ENCODE peak calls at places on chromosome 21, in five cellular contexts. X, O, N, L and Z are unnamed samples. For H3K9me3, the result is how much of the 10 kb centered on the place peaks cover.

GRCh38 chr21:32411366-32412161 is 942 bp upstream of the EVA1C start:
- DNase-seq in X (no peak), O (peak), L (peak), N (no peak), Z (peak)

GRCh38 chr21:17045214-17045835 is 467.5 kb upstream of the CXADR start:
- DNase-seq in X (no peak), L (no peak), N (no peak), O (no peak), Z (no peak)

GRCh38 chr21:16124397-16125130 is 394.8 kb downstream of the USP25 start:
- DNase-seq in O (no peak), L (no peak), X (no peak), N (no peak), Z (peak)

GRCh38 chr21:43965911-43966585 is 46.1 kb upstream of the TRAPPC10 start:
- DNase-seq in L (no peak), N (no peak), O (no peak), X (no peak), Z (no peak)

GRCh38 chr21:35191128-35191527 is 142.0 kb upstream of the RUNX1 start:
- DNase-seq in O (no peak), L (no peak), N (no peak), X (no peak), Z (no peak)

GRCh38 chr21:31173881-31174555 is 135.7 kb upstream of the KRTAP19-8 start:
- DNase-seq in N (no peak), L (no peak), X (no peak), O (no peak), Z (no peak)

GRCh38 chr21:31710586-31710985 is 21.3 kb downstream of the SCAF4 start:
- DNase-seq in O (no peak), N (no peak), X (no peak), L (no peak), Z (peak)

GRCh38 chr21:40546657-40547056 is 300.3 kb downstream of the DSCAM start:
- DNase-seq in X (no peak), N (no peak), O (no peak), L (no peak), Z (no peak)

GRCh38 chr21:31630062-31630711 is 29.3 kb upstream of the SOD1 start:
- DNase-seq in N (peak), L (no peak), X (no peak), O (peak), Z (no peak)

GRCh38 chr21:42195378-42196031 is 23.4 kb upstream of the ABCG1 start:
- DNase-seq in L (no peak), N (no peak), O (peak), X (no peak), Z (no peak)

GRCh38 chr21:38819719-38820147 is 14.0 kb downstream of the ETS2 start:
- DNase-seq in O (no peak), N (peak), L (no peak), X (peak), Z (peak)

GRCh38 chr21:42847051-42847707 is 32.2 kb downstream of the WDR4 start:
- DNase-seq in O (peak), N (no peak), X (peak), L (no peak), Z (peak)

GRCh38 chr21:35206141-35207125 is 157.3 kb upstream of the RUNX1 start:
- DNase-seq in L (no peak), X (peak), N (no peak), O (peak), Z (no peak)

GRCh38 chr21:43585924-43586411 is 73.3 kb downstream of the HSF2BP start:
- DNase-seq in L (no peak), N (peak), X (peak), O (no peak), Z (peak)

GRCh38 chr21:38544681-38545080 is 46.4 kb upstream of the ERG start:
- DNase-seq in N (no peak), L (no peak), O (no peak), X (no peak), Z (peak)

GRCh38 chr21:31236528-31236927 is 107.5 kb downstream of the TIAM1 start:
- DNase-seq in N (no peak), X (no peak), O (no peak), L (no peak), Z (no peak)

GRCh38 chr21:44370771-44371410 is 17.5 kb downstream of the TRPM2 start:
- DNase-seq in X (no peak), L (no peak), O (peak), N (no peak), Z (peak)

GRCh38 chr21:35249636-35250035 is 200.5 kb upstream of the RUNX1 start:
- DNase-seq in O (no peak), X (no peak), L (no peak), N (no peak), Z (no peak)

GRCh38 chr21:41926068-41926806 is 27.6 kb downstream of the C2CD2 start:
- DNase-seq in O (no peak), L (no peak), N (no peak), X (peak), Z (peak)

GRCh38 chr21:44019568-44019958 is 7.5 kb downstream of the TRAPPC10 start:
- DNase-seq in L (no peak), O (no peak), X (no peak), N (no peak), Z (no peak)

GRCh38 chr21:20254964-20255363 is 743.2 kb upstream of the NCAM2 start:
- DNase-seq in N (no peak), L (no peak), O (no peak), X (no peak), Z (no peak)

GRCh38 chr21:19535356-19535755 is 1131.8 kb upstream of the TMPRSS15 start:
- DNase-seq in L (no peak), O (no peak), X (no peak), N (no peak), Z (no peak)

GRCh38 chr21:46537026-46537425 is 67.9 kb downstream of the S100B start:
- DNase-seq in N (no peak), O (no peak), L (no peak), X (no peak), Z (no peak)

GRCh38 chr21:17438642-17439041 is 74.2 kb upstream of the CXADR start:
- DNase-seq in X (no peak), N (no peak), O (no peak), L (no peak), Z (no peak)

GRCh38 chr21:35257413-35257812 is 208.3 kb upstream of the RUNX1 start:
- DNase-seq in X (no peak), O (peak), L (no peak), N (peak), Z (peak)

GRCh38 chr21:43835061-43835460 is 30.0 kb upstream of the AGPAT3 start:
- DNase-seq in O (no peak), N (no peak), L (no peak), X (no peak), Z (no peak)

GRCh38 chr21:17784604-17785402 is 34.4 kb downstream of the C21orf91 start:
- DNase-seq in X (no peak), N (no peak), L (no peak), O (no peak), Z (no peak)

GRCh38 chr21:41171210-41171609 is 3.2 kb downstream of the BACE2 start:
- DNase-seq in N (no peak), X (no peak), O (peak), L (no peak), Z (peak)

GRCh38 chr21:39321424-39321823 is 8.0 kb upstream of the BRWD1 start:
- DNase-seq in X (peak), O (no peak), L (no peak), N (no peak), Z (no peak)

GRCh38 chr21:29322570-29322957 is 23.8 kb downstream of the BACH1 start:
- DNase-seq in N (no peak), X (no peak), O (no peak), L (no peak), Z (no peak)

GRCh38 chr21:32645261-32646182 is 33.3 kb upstream of the CFAP298 start:
- DNase-seq in O (no peak), L (no peak), X (no peak), N (no peak), Z (no peak)

GRCh38 chr21:44347911-44348451 is 5.4 kb upstream of the TRPM2 start:
- DNase-seq in N (no peak), X (no peak), O (no peak), L (no peak), Z (peak)

GRCh38 chr21:25925064-25925463 is 190.3 kb downstream of the GABPA start:
- DNase-seq in L (no peak), N (no peak), O (no peak), X (no peak), Z (no peak)

GRCh38 chr21:25929859-25930520 is 195.2 kb downstream of the GABPA start:
- DNase-seq in X (no peak), O (no peak), L (no peak), N (no peak), Z (no peak)

GRCh38 chr21:25927195-25927880 is 192.6 kb downstream of the GABPA start:
- DNase-seq in N (no peak), O (no peak), L (no peak), X (no peak), Z (no peak)

GRCh38 chr21:25931791-25932190 is 197.0 kb downstream of the GABPA start:
- DNase-seq in L (no peak), N (no peak), X (no peak), O (no peak), Z (no peak)

GRCh38 chr21:25925936-25926335 is 191.2 kb downstream of the GABPA start:
- DNase-seq in N (no peak), X (no peak), O (no peak), L (no peak), Z (no peak)
- H3K4me3 ChIP-seq in N (no peak), X (no peak), O (no peak), L (no peak), Z (no peak)

GRCh38 chr21:34133392-34133791 is 60.0 kb downstream of the MRPS6 start:
- DNase-seq in L (no peak), O (no peak), X (no peak), N (no peak), Z (no peak)
- H3K9me3 ChIP-seq in L (under half), O (under half), X (under half), N (under half), Z (under half)

DNA sequence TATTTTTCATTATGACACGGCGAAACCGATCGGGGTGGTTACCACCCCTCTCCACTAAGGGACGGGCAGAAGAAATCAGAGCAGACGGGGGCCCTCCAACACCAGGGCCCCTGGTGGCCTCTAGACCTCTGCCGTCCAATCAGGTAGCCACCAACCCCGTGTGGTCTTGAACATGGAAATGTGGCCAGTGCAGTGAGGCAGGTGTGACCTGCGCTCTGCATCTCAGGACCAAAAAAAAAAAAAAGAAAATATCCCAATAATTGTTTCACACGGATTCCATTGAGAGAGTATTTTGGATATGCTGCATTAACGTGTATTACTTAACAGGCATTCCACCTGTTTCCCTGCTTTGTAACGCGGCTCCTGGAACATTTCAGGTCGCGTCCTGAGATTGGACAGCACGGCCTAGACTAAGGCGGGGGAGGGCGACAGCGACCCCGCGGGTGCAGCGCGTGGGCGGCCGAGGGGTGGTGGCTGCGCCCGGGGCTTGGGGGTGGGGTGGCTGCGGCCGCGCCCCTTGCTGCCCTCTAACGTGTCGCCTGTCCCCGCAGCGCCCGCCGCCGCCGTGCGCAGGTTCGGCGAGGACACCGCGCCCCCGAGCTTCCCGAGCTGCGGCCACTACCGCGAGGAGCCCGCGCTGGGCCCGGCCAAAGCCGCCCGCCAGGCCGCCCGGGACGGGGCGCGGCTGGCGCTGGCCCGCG is 48.3 kb downstream of the SIM2 start:
- DNase-seq in L (no peak), X (peak), N (no peak), O (no peak), Z (peak)
- H3K4me3 ChIP-seq in L (no peak), X (peak), N (no peak), O (peak), Z (peak)

DNA sequence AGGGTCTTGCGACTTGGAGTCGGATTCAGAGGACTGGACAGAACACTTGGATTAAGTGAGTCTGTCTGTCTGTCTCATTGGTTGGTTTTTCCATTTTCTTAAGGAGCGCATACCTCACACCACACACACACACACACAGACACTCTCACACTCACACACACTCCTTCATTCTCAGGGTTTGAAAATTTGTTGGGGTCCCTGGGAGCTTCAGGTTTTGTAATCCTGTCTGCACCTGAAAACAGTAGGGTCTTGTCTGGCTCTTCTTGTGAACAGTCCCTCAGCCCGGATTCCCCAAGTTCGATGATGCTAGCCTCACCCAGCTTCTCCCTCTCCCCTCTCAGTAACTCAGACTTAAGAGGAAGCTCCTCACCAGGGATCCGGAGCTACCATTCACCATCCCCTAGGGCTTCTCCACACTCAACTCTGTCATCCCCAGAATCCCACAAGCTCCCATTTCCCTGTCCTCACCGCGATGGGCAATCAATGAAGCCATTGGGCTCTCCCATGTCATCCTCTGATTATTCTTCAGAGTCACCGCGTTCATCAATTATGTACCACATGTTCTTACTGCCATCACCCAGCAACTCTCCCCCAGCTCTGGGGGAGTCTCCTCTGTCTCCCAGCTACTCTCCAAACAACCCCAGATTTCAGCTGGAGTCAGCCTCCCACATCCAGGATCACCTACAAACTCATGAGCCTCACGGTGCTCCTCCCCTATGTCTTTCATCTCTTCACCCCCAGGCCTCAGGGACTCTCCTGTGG is 1530.9 kb upstream of the TPTE start:
- DNase-seq in L (no peak), X (no peak), O (no peak), N (no peak), Z (peak)
- H3K9me3 ChIP-seq in L (under half), X (under half), O (under half), N (under half), Z (under half)

GRCh38 chr21:37435120-37435519 is 68.5 kb downstream of the DYRK1A start:
- DNase-seq in L (no peak), O (peak), X (peak), N (peak), Z (peak)

GRCh38 chr21:37431243-37431642 is 64.7 kb downstream of the DYRK1A start:
- DNase-seq in L (no peak), O (no peak), N (no peak), X (no peak), Z (no peak)

GRCh38 chr21:37435719-37436118 is 69.1 kb downstream of the DYRK1A start:
- DNase-seq in L (no peak), X (no peak), N (no peak), O (no peak), Z (no peak)

GRCh38 chr21:37436180-37436579 is 69.6 kb downstream of the DYRK1A start:
- DNase-seq in L (no peak), X (no peak), N (no peak), O (no peak), Z (no peak)

GRCh38 chr21:37433441-37433840 is 66.9 kb downstream of the DYRK1A start:
- DNase-seq in O (no peak), X (no peak), N (no peak), L (no peak), Z (no peak)
- H3K4me3 ChIP-seq in O (no peak), X (no peak), N (no peak), L (no peak), Z (no peak)

GRCh38 chr21:28308516-28308915 is 684.2 kb downstream of the LTN1 start:
- DNase-seq in X (no peak), O (no peak), L (no peak), N (no peak), Z (peak)

GRCh38 chr21:28310711-28311110 is 682.0 kb downstream of the LTN1 start:
- DNase-seq in N (no peak), O (no peak), L (no peak), X (no peak), Z (no peak)

GRCh38 chr21:28311776-28312175 is 680.9 kb downstream of the LTN1 start:
- DNase-seq in L (no peak), N (no peak), O (no peak), X (no peak), Z (no peak)

DNA sequence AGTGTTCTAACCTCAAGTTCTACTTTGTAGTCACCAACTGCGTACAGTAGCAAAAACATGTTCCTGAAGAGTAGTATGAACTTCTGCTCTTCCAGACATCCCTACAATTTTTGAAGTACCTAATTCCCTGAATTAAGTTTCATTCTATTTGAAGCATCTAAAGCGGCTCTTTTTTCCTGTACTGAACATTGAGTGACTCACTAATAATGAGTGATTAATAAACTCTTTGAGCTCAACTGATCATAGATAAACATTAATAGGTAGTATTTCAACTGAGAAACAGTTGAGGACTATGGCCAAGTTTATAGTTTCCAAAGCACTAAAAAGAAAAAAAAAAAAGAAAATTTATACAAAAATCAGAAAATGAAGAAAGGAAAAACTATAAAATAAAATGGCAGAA is 683.1 kb downstream of the LTN1 start:
- DNase-seq in N (no peak), L (no peak), X (no peak), O (no peak), Z (no peak)
- H3K9me3 ChIP-seq in N (under half), L (under half), X (under half), O (under half), Z (under half)

GRCh38 chr21:15060776-15061175 is 4.0 kb downstream of the NRIP1 start:
- DNase-seq in X (no peak), O (no peak), N (no peak), L (no peak), Z (no peak)
- H3K4me3 ChIP-seq in X (no peak), O (no peak), N (peak), L (no peak), Z (peak)

GRCh38 chr21:21731626-21732025 is 733.4 kb downstream of the NCAM2 start:
- DNase-seq in N (no peak), L (no peak), O (no peak), X (no peak), Z (no peak)

GRCh38 chr21:21730524-21730923 is 732.3 kb downstream of the NCAM2 start:
- DNase-seq in N (no peak), L (no peak), O (no peak), X (no peak), Z (no peak)

GRCh38 chr21:21737186-21737585 is 739.0 kb downstream of the NCAM2 start:
- DNase-seq in L (no peak), N (no peak), O (no peak), X (no peak), Z (no peak)

DNA sequence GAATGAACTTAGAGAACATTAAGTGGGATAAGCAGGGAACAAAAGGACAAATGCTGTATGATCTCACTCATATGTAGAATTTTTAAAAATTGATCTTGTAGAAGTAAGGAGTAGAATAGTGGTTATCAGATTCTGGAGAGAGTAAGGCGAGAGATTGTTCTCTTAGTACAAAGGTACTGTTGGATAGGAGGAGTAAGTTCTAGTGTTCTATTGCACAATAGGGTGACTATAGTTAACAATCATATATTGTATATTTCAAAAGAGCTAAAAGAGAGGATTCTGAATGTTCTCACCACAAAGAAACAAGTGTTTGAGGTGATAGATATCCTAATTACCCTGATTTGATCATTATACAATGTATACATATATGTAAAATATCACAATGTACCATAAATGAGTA is 735.9 kb downstream of the NCAM2 start:
- DNase-seq in X (no peak), N (no peak), O (no peak), L (no peak), Z (no peak)
- H3K9me3 ChIP-seq in X (under half), N (under half), O (under half), L (under half), Z (under half)

DNA sequence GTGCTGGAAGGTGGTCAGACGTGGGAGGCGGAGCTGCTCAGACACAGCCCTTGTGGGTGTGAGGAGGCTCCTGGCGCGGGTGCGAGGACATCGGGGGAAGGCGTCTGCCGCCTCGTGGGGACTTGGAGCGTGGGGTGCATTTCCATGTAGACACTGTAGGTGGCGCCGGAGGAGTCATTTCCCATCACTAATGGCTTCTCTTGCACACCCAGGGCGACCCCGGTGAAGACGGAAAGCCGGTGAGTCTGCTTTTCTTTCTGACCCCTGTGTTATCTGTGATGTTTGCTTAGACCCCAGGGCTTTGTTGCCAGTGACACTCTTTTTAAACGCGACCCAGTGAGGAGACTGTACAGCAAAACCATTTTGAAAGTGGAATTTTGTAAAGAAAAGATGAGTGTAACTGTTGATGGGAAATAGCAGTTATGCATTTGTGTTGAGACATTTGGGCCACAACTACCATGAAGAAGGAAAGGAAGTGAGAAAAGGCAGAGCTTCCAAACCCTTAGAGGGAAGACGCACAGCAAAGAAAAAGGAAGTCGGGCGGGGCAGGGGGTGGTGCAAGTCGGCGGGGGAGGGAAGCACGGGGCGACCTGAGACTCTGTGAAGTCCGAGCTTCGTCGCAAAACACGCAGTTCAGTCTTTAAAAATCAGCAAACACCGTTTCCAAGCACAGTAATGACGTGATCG is 64.0 kb downstream of the SLC19A1 start:
- DNase-seq in X (peak), O (peak), N (peak), L (peak), Z (peak)
- H3K4me3 ChIP-seq in X (no peak), O (peak), N (no peak), L (peak), Z (peak)